ENCODE peak calls at places on chromosomes 11 and 22, in eight cellular contexts. H, Q, P, G, E, R, S and I are unnamed samples. For H3K4me1, the result is how much of the 10 kb centered on the place peaks cover.

GRCh38 chr11:65435330-65435931 is 12.8 kb downstream of the NEAT1 start:
- DNase-seq in H (peak), Q (no peak), P (no peak), G (no peak), E (no peak), R (no peak), S (no peak), I (no peak)

GRCh38 chr11:74380746-74381439 is 17.3 kb downstream of the PGM2L1 start:
- DNase-seq in H (peak), Q (peak), P (no peak), G (no peak), E (no peak), R (no peak), S (no peak), I (no peak)

GRCh38 chr11:12287374-12288211 is 89.8 kb upstream of the PARVA start:
- DNase-seq in H (peak), Q (peak), P (peak), G (peak), E (peak), R (peak), S (no peak), I (peak)

GRCh38 chr22:22691716-22692701 is 47.6 kb downstream of the GGTLC2 start:
- DNase-seq in H (no peak), Q (no peak), P (no peak), G (no peak), E (peak), R (no peak), S (no peak), I (no peak)

GRCh38 chr11:130882138-130882551 is 34.1 kb downstream of the SNX19 start:
- DNase-seq in H (no peak), Q (peak), P (no peak), G (no peak), E (no peak), R (no peak), S (no peak), I (no peak)

GRCh38 chr22:45472426-45472825 is 30.3 kb upstream of the FBLN1 start:
- DNase-seq in H (no peak), Q (no peak), P (no peak), G (no peak), E (no peak), R (no peak), S (no peak), I (no peak)

GRCh38 chr22:25645964-25646363 is 81.5 kb downstream of the GRK3 start:
- DNase-seq in H (no peak), Q (peak), P (no peak), G (no peak), E (no peak), R (no peak), S (no peak), I (no peak)

GRCh38 chr11:78290293-78291176 is 101.8 kb downstream of the USP35 start:
- DNase-seq in H (no peak), Q (no peak), P (no peak), G (no peak), E (no peak), R (no peak), S (peak), I (no peak)

GRCh38 chr11:14413307-14414072 is 54.5 kb upstream of the RRAS2 start:
- DNase-seq in H (no peak), Q (peak), P (peak), G (no peak), E (peak), R (no peak), S (no peak), I (no peak)

GRCh38 chr11:99117603-99118002 is 96.9 kb downstream of the CNTN5 start:
- DNase-seq in H (no peak), Q (no peak), P (peak), G (no peak), E (peak), R (no peak), S (no peak), I (no peak)

GRCh38 chr11:131579932-131580387 is 209.5 kb downstream of the NTM start:
- DNase-seq in H (no peak), Q (peak), P (peak), G (peak), E (peak), R (peak), S (no peak), I (no peak)

GRCh38 chr11:118918686-118919280 is 6.9 kb downstream of the BCL9L start:
- DNase-seq in H (no peak), Q (peak), P (no peak), G (no peak), E (no peak), R (no peak), S (no peak), I (no peak)

GRCh38 chr11:69642913-69643632 is 2.1 kb downstream of the CCND1 start:
- DNase-seq in H (peak), Q (peak), P (peak), G (peak), E (peak), R (peak), S (peak), I (peak)

GRCh38 chr11:130114726-130115125 is 44.9 kb upstream of the ST14 start:
- DNase-seq in H (no peak), Q (no peak), P (no peak), G (no peak), E (no peak), R (no peak), S (no peak), I (no peak)

GRCh38 chr11:70434813-70435300 is 36.5 kb downstream of the CTTN start:
- DNase-seq in H (no peak), Q (no peak), P (no peak), G (no peak), E (no peak), R (no peak), S (no peak), I (no peak)

GRCh38 chr11:69808708-69809107 is 10.5 kb downstream of the FGF3 start:
- DNase-seq in H (no peak), Q (peak), P (peak), G (no peak), E (peak), R (peak), S (no peak), I (no peak)

DNA sequence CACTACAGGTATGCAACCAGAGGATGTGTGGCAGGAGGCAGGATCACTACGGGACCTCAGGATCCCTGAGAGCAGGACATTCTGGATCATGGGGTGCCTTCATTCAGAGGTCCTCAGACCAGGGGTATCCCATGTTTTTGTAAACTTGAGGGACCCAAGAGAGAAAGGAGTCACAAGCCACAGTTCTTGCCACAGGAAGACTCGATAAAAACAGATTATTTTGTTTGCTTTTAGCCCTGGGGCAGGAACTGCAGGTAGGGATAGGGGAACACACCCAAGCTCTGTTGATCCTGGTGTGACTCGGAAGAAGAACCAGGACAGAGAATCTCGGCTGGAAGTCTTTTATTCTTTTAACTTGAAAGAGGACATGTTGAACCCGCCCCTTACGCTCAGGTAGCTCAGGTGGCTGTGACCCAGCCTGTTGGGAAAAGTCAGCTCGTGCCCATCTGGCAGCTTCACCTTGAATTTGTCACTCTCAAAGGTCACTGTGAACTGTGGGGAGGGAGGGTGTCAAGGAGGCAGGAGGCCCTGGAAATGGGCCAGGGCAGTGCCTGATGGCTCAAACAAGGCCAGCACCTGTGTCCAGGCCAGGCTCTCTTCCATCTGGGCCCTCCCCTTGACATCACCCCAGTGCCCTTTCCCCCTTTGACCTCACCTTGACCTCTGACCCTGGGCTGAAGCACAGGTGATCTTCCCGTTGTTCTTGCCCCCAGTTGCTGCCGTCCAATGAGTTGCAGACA is 9.8 kb downstream of the LGALS2 start:
- DNase-seq in H (peak), Q (no peak), P (peak), G (no peak), E (peak), R (no peak), S (no peak), I (no peak)
- H3K4me1 ChIP-seq in H (half or more), Q (under half), P (under half), G (under half), E (under half), R (under half), S (under half), I (under half)

GRCh38 chr22:26679003-26679629 is 21.7 kb downstream of the MIAT start:
- DNase-seq in H (peak), Q (peak), P (peak), G (peak), E (peak), R (peak), S (peak), I (peak)
- H3K4me3 ChIP-seq in H (no peak), Q (no peak), P (no peak), G (no peak), E (no peak), R (no peak), S (no peak), I (peak)

GRCh38 chr22:39536711-39537110 is 4.2 kb upstream of the RPS19BP1 start:
- DNase-seq in H (no peak), Q (no peak), P (no peak), G (no peak), E (no peak), R (no peak), S (no peak), I (no peak)

GRCh38 chr22:39534591-39535301 is 2.2 kb upstream of the RPS19BP1 start:
- DNase-seq in H (peak), Q (peak), P (peak), G (peak), E (peak), R (peak), S (peak), I (peak)

GRCh38 chr22:39535302-39535805 is 2.8 kb upstream of the RPS19BP1 start:
- DNase-seq in H (no peak), Q (no peak), P (no peak), G (no peak), E (peak), R (no peak), S (no peak), I (no peak)

GRCh38 chr22:39534092-39534506 is 1.6 kb upstream of the RPS19BP1 start:
- DNase-seq in H (no peak), Q (no peak), P (no peak), G (no peak), E (peak), R (no peak), S (no peak), I (no peak)

GRCh38 chr22:39535831-39536449 is 3.4 kb upstream of the RPS19BP1 start:
- DNase-seq in H (no peak), Q (no peak), P (no peak), G (no peak), E (no peak), R (no peak), S (no peak), I (no peak)
- H3K27ac ChIP-seq in H (no peak), Q (no peak), P (no peak), G (no peak), E (no peak), R (no peak), S (no peak), I (no peak)

GRCh38 chr11:62400281-62400680 is 18.6 kb upstream of the SCGB1A1 start:
- DNase-seq in H (no peak), Q (no peak), P (no peak), G (no peak), E (no peak), R (no peak), S (no peak), I (no peak)

GRCh38 chr11:62399172-62399867 is 19.5 kb upstream of the SCGB1A1 start:
- DNase-seq in H (no peak), Q (no peak), P (no peak), G (no peak), E (no peak), R (no peak), S (peak), I (no peak)

GRCh38 chr11:62399868-62400245 is 19.0 kb upstream of the SCGB1A1 start:
- DNase-seq in H (no peak), Q (no peak), P (no peak), G (no peak), E (no peak), R (no peak), S (no peak), I (no peak)

GRCh38 chr11:62395885-62396778 is 22.7 kb upstream of the SCGB1A1 start:
- DNase-seq in H (no peak), Q (no peak), P (no peak), G (no peak), E (no peak), R (no peak), S (no peak), I (no peak)

DNA sequence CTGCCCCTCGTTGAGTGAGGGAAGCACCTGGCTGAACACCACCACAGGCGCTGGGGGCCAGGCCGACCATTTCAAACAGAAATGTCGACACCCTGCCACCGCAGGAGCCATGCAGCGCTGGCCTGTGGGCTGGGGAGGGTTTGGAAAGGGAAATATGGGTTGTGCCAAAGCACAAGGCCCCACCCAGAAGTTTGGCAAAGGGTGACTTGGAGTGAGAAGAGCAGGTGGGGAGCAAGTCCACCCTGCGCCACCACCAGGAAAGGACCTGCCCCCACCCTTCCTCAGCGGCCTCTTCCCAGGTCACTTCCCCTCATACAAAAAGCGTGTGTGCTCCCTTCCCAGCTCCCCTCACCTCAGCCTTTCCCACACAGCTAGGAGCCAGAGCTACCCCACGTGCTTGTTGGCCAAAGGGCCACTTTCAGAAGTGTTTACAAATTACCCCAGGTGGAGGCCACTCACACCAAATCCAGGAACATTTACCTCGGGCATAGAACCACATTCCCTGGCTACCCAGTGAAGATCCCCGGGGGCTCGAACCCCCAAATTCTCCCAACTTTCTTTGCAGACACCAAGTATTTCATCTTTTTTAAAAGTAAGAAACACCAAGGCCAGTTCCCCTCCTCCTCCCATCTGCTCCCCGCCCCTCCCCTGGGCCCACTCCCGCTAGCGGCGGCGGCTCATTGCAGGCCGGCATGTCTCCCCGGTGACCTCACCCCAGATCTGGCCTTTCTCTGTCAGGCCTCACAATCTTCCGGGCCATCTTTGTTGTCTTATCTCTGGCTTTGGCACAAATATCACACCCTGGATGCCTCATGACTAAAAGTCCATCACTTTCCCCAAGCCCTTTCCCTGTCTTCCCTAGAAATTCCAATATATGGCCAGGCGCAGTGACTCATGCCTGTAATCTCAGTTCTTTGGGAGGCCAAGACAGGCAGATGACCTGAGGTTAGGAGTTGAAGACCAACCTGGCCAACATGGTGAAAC is 20.5 kb upstream of the SCGB1A1 start:
- DNase-seq in H (no peak), Q (peak), P (peak), G (peak), E (no peak), R (no peak), S (no peak), I (no peak)
- H3K4me1 ChIP-seq in H (under half), Q (under half), P (under half), G (under half), E (under half), R (under half), S (under half), I (under half)

GRCh38 chr11:31804439-31805036 is 6.6 kb downstream of the PAX6 start:
- DNase-seq in H (no peak), Q (peak), P (peak), G (no peak), E (peak), R (no peak), S (no peak), I (no peak)
- H3K4me3 ChIP-seq in H (no peak), Q (no peak), P (no peak), G (no peak), E (peak), R (no peak), S (no peak), I (peak)

GRCh38 chr22:32327066-32327465 is 30.6 kb upstream of the RFPL3 start:
- DNase-seq in H (no peak), Q (no peak), P (no peak), G (no peak), E (no peak), R (no peak), S (no peak), I (no peak)

GRCh38 chr22:32328306-32329201 is 29.1 kb upstream of the RFPL3 start:
- DNase-seq in H (no peak), Q (no peak), P (no peak), G (no peak), E (no peak), R (no peak), S (no peak), I (no peak)

GRCh38 chr22:32327596-32328171 is 30.0 kb upstream of the RFPL3 start:
- DNase-seq in H (no peak), Q (no peak), P (no peak), G (no peak), E (no peak), R (no peak), S (no peak), I (no peak)

GRCh38 chr22:32331236-32331917 is 26.3 kb upstream of the RFPL3 start:
- DNase-seq in H (no peak), Q (no peak), P (no peak), G (no peak), E (no peak), R (no peak), S (no peak), I (no peak)

DNA sequence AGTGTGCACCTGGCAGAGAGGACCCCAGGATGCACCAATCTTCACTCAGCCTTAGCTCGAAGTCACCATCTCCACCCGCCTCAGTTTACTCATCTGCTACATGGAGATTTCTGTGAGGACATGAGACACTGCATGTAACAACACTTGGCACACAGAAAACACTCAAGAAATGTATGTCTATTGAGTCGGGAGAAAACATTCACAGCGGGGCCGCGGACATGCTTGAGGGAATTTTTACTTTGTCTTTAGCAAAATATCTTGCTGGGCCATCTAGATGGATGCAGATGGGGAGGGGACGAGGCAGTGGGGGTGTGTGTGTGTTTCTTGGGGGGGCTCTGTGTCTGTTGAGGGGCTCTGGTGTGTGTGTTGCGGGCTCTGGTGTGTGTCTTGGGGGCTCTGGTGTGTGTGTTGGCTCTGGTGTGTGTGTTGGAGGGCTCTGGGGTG is 28.4 kb upstream of the RFPL3 start:
- DNase-seq in H (no peak), Q (no peak), P (no peak), G (no peak), E (no peak), R (no peak), S (no peak), I (no peak)
- H3K27ac ChIP-seq in H (no peak), Q (no peak), P (no peak), G (no peak), E (no peak), R (no peak), S (no peak), I (no peak)

GRCh38 chr22:17371446-17371845 is 2.2 kb downstream of the CECR2 start:
- DNase-seq in H (no peak), Q (no peak), P (no peak), G (no peak), E (no peak), R (no peak), S (no peak), I (no peak)

GRCh38 chr22:17379939-17380710 is 10.9 kb downstream of the CECR2 start:
- DNase-seq in H (no peak), Q (no peak), P (peak), G (no peak), E (no peak), R (peak), S (no peak), I (no peak)

GRCh38 chr22:17373839-17374238 is 4.6 kb downstream of the CECR2 start:
- DNase-seq in H (no peak), Q (no peak), P (no peak), G (no peak), E (no peak), R (no peak), S (no peak), I (no peak)

GRCh38 chr22:17376950-17377349 is 7.7 kb downstream of the CECR2 start:
- DNase-seq in H (no peak), Q (no peak), P (no peak), G (no peak), E (no peak), R (no peak), S (no peak), I (no peak)

GRCh38 chr22:17375914-17376614 is 6.8 kb downstream of the CECR2 start:
- DNase-seq in H (no peak), Q (no peak), P (no peak), G (no peak), E (no peak), R (peak), S (no peak), I (no peak)
- H3K4me1 ChIP-seq in H (under half), Q (under half), P (under half), G (under half), E (half or more), R (half or more), S (under half), I (under half)

GRCh38 chr11:1522081-1522424 is 35.5 kb upstream of the MOB2 start:
- DNase-seq in H (no peak), Q (no peak), P (no peak), G (no peak), E (no peak), R (no peak), S (no peak), I (no peak)
- H3K4me3 ChIP-seq in H (no peak), Q (no peak), P (no peak), G (no peak), E (no peak), R (no peak), S (no peak), I (no peak)

GRCh38 chr11:63761870-63762661 is 6.5 kb downstream of the ZFTA start:
- DNase-seq in H (peak), Q (no peak), P (peak), G (no peak), E (peak), R (peak), S (no peak), I (no peak)
- H3K27ac ChIP-seq in H (no peak), Q (no peak), P (peak), G (no peak), E (peak), R (no peak), S (no peak), I (no peak)